ENCODE peak calls at places on chromosomes 12 and 14, in eight cellular contexts. C is epithelial cell of esophagus, A is AG09319, U is HCT116, H is astrocyte of the cerebellum, D is heart right ventricle, T is tibial artery, F is nephron progenitor cell. J is an unnamed sample.
A peak's percentile ranks its signal among the peaks of the same experiment; 100 is the strongest.

GRCh38 chr12:57238854-57239554 is 9.5 kb downstream of the SHMT2 start:
- DNase-seq in C (peak; percentile 86), A (peak; percentile 81), U (peak; percentile 58), H (peak; percentile 47), F (peak; percentile 93), D (peak; percentile 87), T (peak; percentile 93), J (peak; percentile 84)

GRCh38 chr12:44076892-44077291 is 241.0 kb downstream of the TMEM117 start:
- DNase-seq in A (no peak), F (no peak), H (no peak), U (no peak), D (no peak), C (peak; percentile 7), T (no peak), J (peak; percentile 1)

GRCh38 chr12:43148711-43149110 is 403.3 kb downstream of the ADAMTS20 start:
- DNase-seq in A (no peak), C (peak; percentile 80), T (no peak), U (no peak), D (no peak), H (no peak), F (no peak), J (peak; percentile 97)

GRCh38 chr14:72478397-72479025 is 415.4 kb downstream of the DPF3 start:
- DNase-seq in T (no peak), U (no peak), F (peak; percentile 23), C (no peak), D (no peak), H (no peak), A (no peak), J (no peak)

GRCh38 chr12:32545413-32545970 is 133.6 kb upstream of the DNM1L start:
- DNase-seq in T (no peak), U (no peak), F (no peak), C (no peak), A (no peak), H (no peak), D (no peak), J (no peak)

GRCh38 chr12:65593206-65593833 is 231.0 kb upstream of the HMGA2 start:
- DNase-seq in D (no peak), F (no peak), C (no peak), A (no peak), U (no peak), H (no peak), T (no peak), J (no peak)

GRCh38 chr14:51848120-51848519 is 12.3 kb upstream of the GNG2 start:
- DNase-seq in U (no peak), H (no peak), D (no peak), F (no peak), C (peak; percentile 58), T (no peak), A (no peak), J (peak; percentile 39)

GRCh38 chr12:19125325-19125724 is 4.2 kb upstream of the PLEKHA5 start:
- DNase-seq in F (no peak), D (no peak), A (no peak), H (no peak), C (peak; percentile 48), U (no peak), T (no peak), J (peak; percentile 16)

GRCh38 chr12:530871-531270 is 71.1 kb downstream of the B4GALNT3 start:
- DNase-seq in F (no peak), T (no peak), H (no peak), D (no peak), A (no peak), U (no peak), C (no peak), J (no peak)

GRCh38 chr12:109018276-109018675 is 2.6 kb downstream of the SVOP start:
- DNase-seq in C (no peak), H (no peak), D (no peak), F (no peak), T (no peak), A (no peak), U (no peak), J (no peak)

GRCh38 chr14:45150386-45150890 is 14.7 kb downstream of the FANCM start:
- DNase-seq in D (no peak), A (no peak), F (no peak), H (no peak), C (no peak), U (no peak), T (no peak), J (no peak)

GRCh38 chr14:51650721-51651387 is 856 bp upstream of the FRMD6 start:
- DNase-seq in A (no peak), D (no peak), F (peak; percentile 35), T (peak; percentile 70), C (no peak), U (no peak), H (no peak), J (peak; percentile 41)

GRCh38 chr12:57239587-57240068 is 10.1 kb downstream of the SHMT2 start:
- DNase-seq in H (no peak), D (no peak), U (no peak), C (no peak), F (no peak), T (no peak), A (no peak), J (no peak)

GRCh38 chr12:117030187-117030896 is 68.9 kb downstream of the TESC start:
- DNase-seq in C (no peak), T (peak; percentile 29), H (no peak), F (no peak), A (no peak), D (no peak), U (no peak), J (no peak)

GRCh38 chr12:122407208-122407607 is 15.3 kb downstream of the CLIP1 start:
- DNase-seq in A (no peak), T (peak; percentile 6), U (no peak), H (no peak), F (no peak), C (no peak), D (no peak), J (no peak)

GRCh38 chr12:29223431-29223830 is 74.4 kb downstream of the FAR2 start:
- DNase-seq in A (no peak), T (no peak), D (no peak), F (no peak), U (no peak), C (no peak), H (no peak), J (no peak)

GRCh38 chr12:29223936-29224921 is 75.2 kb downstream of the FAR2 start:
- DNase-seq in U (no peak), D (no peak), H (no peak), F (no peak), A (no peak), C (no peak), T (no peak), J (no peak)

GRCh38 chr12:29225834-29226233 is 76.8 kb downstream of the FAR2 start:
- DNase-seq in T (no peak), D (no peak), F (no peak), A (no peak), U (no peak), H (no peak), C (no peak), J (no peak)

GRCh38 chr12:29220632-29221336 is 71.7 kb downstream of the FAR2 start:
- DNase-seq in T (no peak), A (no peak), H (no peak), U (peak; percentile 68), C (no peak), F (no peak), D (no peak), J (no peak)

GRCh38 chr12:29222200-29222599 is 73.1 kb downstream of the FAR2 start:
- DNase-seq in C (no peak), A (no peak), T (no peak), F (no peak), D (no peak), U (no peak), H (no peak), J (no peak)
- TF ChIP-seq CTCF in C (no peak), A (no peak), T (no peak), F (no peak), D (no peak), U (no peak), H (no peak), J (no peak)

GRCh38 chr12:12538535-12538934 is 24.1 kb downstream of the DUSP16 start:
- DNase-seq in T (no peak), A (no peak), U (no peak), F (no peak), D (no peak), C (no peak), H (no peak), J (no peak)
- TF ChIP-seq CTCF in T (no peak), A (no peak), U (no peak), F (no peak), D (no peak), C (no peak), H (no peak), J (no peak)

DNA sequence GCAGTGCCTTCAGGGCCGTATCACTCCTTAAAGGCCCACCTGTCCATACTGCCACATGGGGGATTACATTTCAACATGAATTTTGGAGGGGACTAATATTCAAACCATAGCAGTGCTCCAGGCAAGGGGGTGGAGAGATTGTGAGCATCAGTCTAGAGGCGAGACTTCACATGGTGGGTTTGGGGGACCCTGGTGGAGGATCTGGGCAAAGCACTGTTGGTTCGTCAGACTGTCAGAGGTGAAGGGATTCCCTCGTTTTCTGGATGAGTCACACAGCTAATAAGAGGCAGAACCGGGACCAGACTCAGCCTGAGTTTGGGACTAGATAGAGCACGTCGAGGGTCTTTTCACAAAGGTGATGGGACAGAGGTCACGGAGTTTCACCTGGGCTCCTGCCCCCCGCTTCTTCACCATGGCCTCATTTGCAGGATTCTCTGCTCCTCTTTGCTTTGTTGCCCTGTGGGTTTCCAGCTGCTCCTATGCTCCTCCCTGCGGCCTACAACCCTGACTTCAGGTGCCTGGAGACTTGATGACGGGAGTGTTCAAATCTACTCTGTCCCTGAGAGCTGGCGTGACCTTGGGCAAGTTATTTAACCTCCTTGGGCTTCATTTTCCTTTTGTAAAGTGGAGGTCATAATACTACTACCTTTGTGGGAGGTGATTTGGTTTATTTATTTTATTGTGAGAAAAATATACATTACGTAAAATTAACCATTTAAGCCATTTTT is 41.5 kb downstream of the TEAD4 start:
- DNase-seq in F (no peak), D (no peak), T (no peak), C (no peak), H (no peak), U (no peak), A (no peak), J (no peak)
- TF ChIP-seq CTCF in F (no peak), D (no peak), T (no peak), C (no peak), H (peak; percentile 46), U (peak; percentile 25), A (no peak), J (no peak)

DNA sequence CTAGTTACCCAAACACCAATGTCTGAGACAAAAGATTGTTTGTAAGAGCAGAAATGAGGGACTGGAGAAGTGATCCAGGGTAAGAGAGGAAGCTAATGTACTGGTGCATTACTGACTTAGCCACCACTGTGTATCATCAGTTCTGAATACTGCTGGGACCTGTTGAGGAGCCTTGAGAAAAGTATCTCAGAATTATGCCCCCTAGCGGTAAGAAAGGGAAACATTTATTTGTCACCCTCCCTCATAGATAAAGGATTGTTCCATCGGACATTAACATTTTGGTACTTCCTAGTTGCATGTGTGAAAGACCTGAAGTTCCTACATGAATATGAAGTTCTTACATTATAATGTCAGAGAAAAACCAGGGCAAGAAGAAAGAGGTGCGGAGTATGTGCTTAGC is 612.5 kb downstream of the FSCB start:
- DNase-seq in D (no peak), A (no peak), T (no peak), U (peak; percentile 7), F (no peak), H (no peak), C (peak; percentile 20), J (no peak)
- TF ChIP-seq CTCF in D (peak; percentile 12), A (peak; percentile 4), T (no peak), U (peak; percentile 70), F (peak; percentile 50), H (peak; percentile 7), C (peak; percentile 20), J (peak; percentile 43)

GRCh38 chr12:92226961-92227360 is 81.3 kb upstream of the BTG1 start:
- DNase-seq in C (peak; percentile 57), U (no peak), D (no peak), F (no peak), A (no peak), H (no peak), T (no peak), J (no peak)
- TF ChIP-seq CTCF in C (no peak), U (no peak), D (no peak), F (no peak), A (no peak), H (no peak), T (no peak), J (no peak)